ENCODE peak calls at places on chromosomes 2 and 18, in eight cellular contexts. E is AG10803, I is type B pancreatic cell, Y is right lobe of liver, W is omental fat pad, Q is uterus, G is colonic mucosa, B is glutamatergic neuron. Z is an unnamed sample.

GRCh38 chr18:75211721-75212625 is 1.4 kb downstream of the TSHZ1 start:
- DNase-seq in B (peak), Y (peak), G (peak), W (no peak), Q (peak), E (no peak), I (peak), Z (no peak)

GRCh38 chr2:229715895-229716507 is 1.6 kb upstream of the DNER start:
- DNase-seq in G (peak), E (no peak), Y (no peak), I (no peak), Q (no peak), B (peak), W (no peak), Z (peak)

GRCh38 chr2:205925373-205926337 is 160.3 kb downstream of the INO80D start:
- DNase-seq in W (peak), Q (peak), B (peak), Y (peak), I (peak), G (peak), E (peak), Z (peak)

GRCh38 chr2:28717339-28717758 is 34.3 kb upstream of the PPP1CB start:
- DNase-seq in Q (peak), I (no peak), G (peak), B (no peak), E (peak), W (peak), Y (no peak), Z (no peak)

GRCh38 chr2:213451542-213452256 is 167.4 kb downstream of the SPAG16 start:
- DNase-seq in G (peak), Q (no peak), I (no peak), Y (no peak), E (no peak), W (no peak), B (no peak), Z (no peak)

GRCh38 chr18:63409301-63409700 is 13.0 kb downstream of the VPS4B start:
- DNase-seq in I (no peak), G (no peak), W (no peak), E (peak), B (no peak), Y (no peak), Q (no peak), Z (no peak)

GRCh38 chr2:24704682-24705081 is 88.5 kb downstream of the PTRHD1 start:
- DNase-seq in G (no peak), W (no peak), B (no peak), Y (no peak), I (no peak), E (peak), Q (no peak), Z (no peak)

GRCh38 chr2:654896-655295 is 22.3 kb downstream of the TMEM18 start:
- DNase-seq in W (no peak), G (no peak), I (peak), Q (no peak), E (no peak), Y (no peak), B (no peak), Z (no peak)

GRCh38 chr2:46380038-46380940 is 83.1 kb downstream of the EPAS1 start:
- DNase-seq in I (peak), G (no peak), E (no peak), Q (no peak), W (no peak), B (no peak), Y (no peak), Z (no peak)

GRCh38 chr2:181371782-181372292 is 85.3 kb upstream of the ITGA4 start:
- DNase-seq in Q (no peak), B (no peak), Y (no peak), E (peak), G (no peak), W (no peak), I (no peak), Z (no peak)

GRCh38 chr2:98576666-98577312 is 31.5 kb downstream of the COA5 start:
- DNase-seq in B (no peak), I (no peak), Q (no peak), Y (no peak), E (no peak), W (no peak), G (peak), Z (no peak)

GRCh38 chr2:85680707-85681353 is 12.8 kb upstream of the SFTPB start:
- DNase-seq in Y (no peak), I (no peak), Q (no peak), B (no peak), E (no peak), G (no peak), W (no peak), Z (no peak)

GRCh38 chr2:32937602-32938450 is 8.9 kb upstream of the LTBP1 start:
- DNase-seq in Q (no peak), W (no peak), E (no peak), Y (no peak), B (no peak), I (no peak), G (no peak), Z (no peak)

GRCh38 chr2:109428841-109429710 is 184.7 kb downstream of the SEPTIN10 start:
- DNase-seq in Q (no peak), G (no peak), E (no peak), I (no peak), W (no peak), B (no peak), Y (no peak), Z (no peak)

GRCh38 chr2:49516427-49516826 is 362.1 kb upstream of the FSHR start:
- DNase-seq in Q (no peak), Y (no peak), I (no peak), G (no peak), B (no peak), W (no peak), E (no peak), Z (no peak)

GRCh38 chr18:26981373-26982082 is 116.0 kb upstream of the AQP4 start:
- DNase-seq in E (no peak), I (no peak), B (no peak), G (no peak), W (no peak), Q (no peak), Y (no peak), Z (no peak)

GRCh38 chr18:3720818-3721545 is 271.0 kb downstream of the TGIF1 start:
- DNase-seq in Y (no peak), E (no peak), G (no peak), Q (no peak), B (no peak), W (no peak), I (no peak), Z (no peak)

DNA sequence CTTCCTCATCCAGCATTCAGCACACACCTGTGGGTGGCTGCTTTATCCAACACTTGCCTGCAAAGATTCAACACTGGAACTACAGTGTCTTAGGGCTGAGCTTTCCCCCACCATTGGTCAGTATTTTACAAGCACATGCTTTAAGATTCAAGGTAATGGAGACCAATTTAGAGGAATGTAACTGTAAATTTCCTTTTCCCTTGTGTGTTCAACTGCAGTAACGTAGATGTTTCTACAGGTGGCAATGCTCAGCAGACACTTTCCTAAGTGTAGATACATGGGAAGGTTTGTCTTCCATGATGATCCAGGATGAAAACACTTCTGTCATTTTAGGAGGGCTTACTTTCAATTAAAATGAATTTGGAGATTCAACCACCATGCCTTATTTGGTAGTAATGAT is 143.6 kb upstream of the PXDN start:
- DNase-seq in I (no peak), E (peak), G (no peak), B (no peak), Q (no peak), W (no peak), Y (no peak), Z (no peak)
- TF ChIP-seq CTCF in I (peak), E (peak), G (no peak), B (peak), Q (no peak), W (no peak), Y (peak), Z (peak)

GRCh38 chr18:60413944-60414547 is 41.5 kb upstream of the MC4R start:
- DNase-seq in W (no peak), G (no peak), E (peak), B (peak), Q (no peak), Y (no peak), I (no peak), Z (no peak)
- TF ChIP-seq CTCF in W (no peak), G (no peak), E (peak), B (peak), Q (no peak), Y (peak), I (peak), Z (no peak)

GRCh38 chr2:208782097-208782496 is 375.5 kb downstream of the PTH2R start:
- DNase-seq in B (no peak), W (no peak), E (no peak), G (no peak), Y (no peak), I (no peak), Q (no peak), Z (no peak)

GRCh38 chr2:208781166-208781565 is 374.6 kb downstream of the PTH2R start:
- DNase-seq in G (no peak), Y (no peak), B (no peak), I (no peak), E (no peak), Q (no peak), W (no peak), Z (no peak)

DNA sequence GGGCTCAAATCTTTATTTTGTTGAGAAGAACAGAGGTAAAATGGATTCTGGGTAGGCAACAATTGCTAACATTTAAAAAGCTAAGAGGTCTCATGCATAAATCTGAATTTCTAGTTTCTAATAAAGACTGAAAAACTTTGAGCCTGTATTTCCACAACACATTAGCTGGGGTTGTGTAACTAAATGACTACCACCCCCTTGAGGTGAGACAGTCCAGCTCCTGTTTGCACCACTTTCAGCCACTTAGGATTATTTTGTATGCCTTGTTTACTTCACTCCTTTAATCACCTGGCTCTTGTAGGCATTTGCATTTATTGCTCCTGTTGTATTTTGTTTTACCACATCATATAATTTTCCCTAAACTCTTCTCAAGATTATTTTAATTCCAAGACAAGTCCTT is 376.6 kb downstream of the PTH2R start:
- DNase-seq in W (no peak), E (no peak), G (no peak), Y (no peak), I (no peak), Q (no peak), B (no peak), Z (no peak)
- TF ChIP-seq CTCF in W (no peak), E (no peak), G (peak), Y (no peak), I (peak), Q (no peak), B (no peak), Z (no peak)

DNA sequence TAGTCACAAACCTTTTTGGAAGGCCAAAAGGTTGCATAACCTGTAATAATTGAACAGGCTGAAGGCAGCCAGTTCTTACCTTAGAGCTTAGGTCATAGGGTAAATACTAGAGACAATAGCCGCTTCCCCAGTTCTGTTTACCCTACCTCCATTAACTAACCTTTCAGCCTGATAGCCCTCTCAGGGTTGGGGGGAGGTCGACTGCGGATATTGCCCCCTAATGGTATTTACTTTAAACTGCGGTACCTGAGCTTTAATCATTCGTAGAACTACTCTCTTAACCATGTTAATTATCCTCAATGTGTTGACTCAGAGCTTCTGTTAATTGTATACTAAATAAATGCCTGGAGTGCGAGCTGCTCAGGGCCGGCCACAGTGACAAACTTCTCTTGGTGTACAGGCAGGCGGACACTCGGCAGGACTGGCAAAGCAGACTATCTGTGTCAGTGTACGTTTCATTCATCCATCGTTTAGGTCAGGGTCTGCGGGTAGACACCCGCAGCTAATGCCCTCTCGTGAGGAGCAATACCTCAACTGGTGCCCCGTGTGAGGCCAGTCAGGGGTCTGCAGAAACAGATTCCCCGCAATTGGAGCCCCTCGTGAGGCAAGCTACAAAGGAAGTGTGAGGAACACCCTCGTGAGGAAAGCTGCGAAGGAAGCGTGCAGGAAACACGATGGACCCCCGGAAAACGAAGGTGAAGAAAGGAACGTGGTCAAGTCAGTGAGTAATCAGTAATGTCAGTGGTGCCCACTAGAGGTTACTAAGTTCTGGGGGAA is 115.3 kb upstream of the SCN7A start:
- DNase-seq in B (no peak), G (no peak), E (no peak), W (no peak), I (no peak), Q (no peak), Y (no peak), Z (no peak)
- TF ChIP-seq CTCF in B (no peak), G (no peak), E (no peak), W (no peak), I (no peak), Q (no peak), Y (no peak), Z (no peak)

Z was measured in dorsolateral prefrontal cortex.